ENCODE peak calls at places on chromosomes 13 and 19, in seven cellular contexts. I, T, F, H, O, L and C are unnamed samples.

GRCh38 chr13:49560270-49561063 is 24.9 kb downstream of the RCBTB1 start:
- DNase-seq in O (no peak), T (no peak), I (peak; percentile 15), H (peak; percentile 24), L (no peak), F (no peak), C (no peak)

GRCh38 chr13:97116754-97117153 is 105.4 kb upstream of the MBNL2 start:
- DNase-seq in H (no peak), L (peak; percentile 40), I (no peak), T (no peak), O (no peak), F (no peak), C (no peak)

GRCh38 chr13:74115138-74115537 is 19.1 kb downstream of the KLF12 start:
- DNase-seq in H (peak; percentile 52), F (no peak), T (no peak), O (peak; percentile 46), I (no peak), L (no peak), C (no peak)

GRCh38 chr19:39194832-39195542 is 1.8 kb upstream of the NCCRP1 start:
- DNase-seq in F (no peak), O (no peak), I (no peak), T (no peak), L (no peak), H (no peak), C (no peak)

GRCh38 chr19:39438270-39438934 is 2.7 kb upstream of the RPS16 start:
- DNase-seq in F (no peak), L (no peak), O (no peak), T (no peak), I (no peak), H (no peak), C (no peak)

GRCh38 chr13:77176350-77176749 is 149.4 kb upstream of the FBXL3 start:
- DNase-seq in F (no peak), L (no peak), O (peak; percentile 17), I (no peak), T (no peak), H (no peak), C (no peak)

GRCh38 chr13:100347941-100348340 is 240.6 kb downstream of the GGACT start:
- DNase-seq in O (no peak), T (no peak), I (no peak), H (no peak), L (no peak), F (no peak), C (no peak)

GRCh38 chr13:110942248-110942981 is 27.5 kb upstream of the ANKRD10 start:
- DNase-seq in T (no peak), H (no peak), O (no peak), F (no peak), L (no peak), I (no peak), C (no peak)

GRCh38 chr19:15159251-15159650 is 41.5 kb downstream of the NOTCH3 start:
- DNase-seq in F (no peak), T (no peak), O (no peak), H (no peak), L (no peak), I (no peak), C (no peak)

GRCh38 chr19:15166700-15167099 is 34.1 kb downstream of the NOTCH3 start:
- DNase-seq in H (no peak), I (no peak), T (no peak), F (no peak), O (no peak), L (no peak), C (no peak)

GRCh38 chr19:15156391-15156790 is 44.4 kb downstream of the NOTCH3 start:
- DNase-seq in O (no peak), H (no peak), L (no peak), I (no peak), F (no peak), T (no peak), C (no peak)

DNA sequence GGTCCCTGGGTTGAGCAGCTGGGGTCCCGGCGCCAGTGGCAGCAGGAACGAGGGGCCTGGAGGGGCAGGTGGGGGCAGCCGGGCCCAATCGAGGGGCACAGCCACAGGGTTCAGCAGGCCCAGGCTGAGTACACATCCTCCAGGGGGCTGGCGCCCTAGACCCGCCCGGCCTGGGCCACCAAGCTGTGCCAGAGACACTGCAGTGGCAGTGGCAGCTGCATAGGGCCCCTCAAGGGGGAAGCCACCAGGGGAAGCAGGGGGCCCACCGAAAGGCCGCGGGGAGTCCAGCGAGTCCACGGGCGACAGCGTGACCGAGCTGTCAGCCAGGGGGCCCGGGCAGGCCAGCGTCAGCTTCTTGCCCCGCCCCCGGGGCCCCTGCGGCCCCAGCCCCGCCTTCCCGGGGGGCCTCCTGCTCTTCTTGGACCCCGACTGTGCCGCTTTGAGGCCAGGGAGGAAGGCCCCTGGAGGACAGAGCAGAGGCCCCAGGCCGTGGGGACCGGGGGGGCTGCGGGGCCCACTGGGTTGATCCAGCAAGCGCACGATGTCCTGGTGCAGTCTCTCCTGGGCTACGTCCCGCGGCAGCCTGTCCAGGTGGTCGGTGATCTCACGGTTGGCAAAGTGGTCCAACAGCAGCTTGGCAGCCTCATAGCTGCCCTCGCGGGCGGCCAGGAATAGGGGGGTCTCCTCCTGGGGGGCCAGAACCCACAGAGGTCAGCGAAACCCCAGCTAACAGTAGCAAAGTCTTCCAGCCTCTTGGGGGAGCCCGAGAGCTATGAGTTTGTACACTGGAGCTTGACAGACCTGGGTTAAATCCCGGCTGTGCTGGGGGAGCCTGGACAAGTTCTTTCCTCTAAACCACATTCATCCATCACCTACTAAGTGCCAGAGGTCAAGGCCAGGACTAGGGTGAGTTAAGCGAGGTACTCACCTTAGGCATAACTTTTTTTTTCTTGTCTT is 39.5 kb downstream of the NOTCH3 start:
- DNase-seq in F (peak; percentile 42), I (no peak), T (no peak), O (no peak), L (no peak), H (no peak), C (no peak)
- TF ChIP-seq CTCF in F (peak; percentile 27), I (peak; percentile 15), T (no peak), O (peak; percentile 22), L (no peak), H (peak; percentile 49), C (no peak)

GRCh38 chr19:46849610-46850009 is 1.0 kb downstream of the AP2S1 start:
- DNase-seq in O (no peak), H (no peak), I (no peak), F (peak; percentile 43), T (no peak), L (no peak), C (no peak)

GRCh38 chr19:46848389-46848788 is 2.3 kb downstream of the AP2S1 start:
- DNase-seq in T (no peak), F (no peak), H (no peak), O (no peak), L (no peak), I (no peak), C (no peak)

GRCh38 chr19:46847528-46847927 is 3.1 kb downstream of the AP2S1 start:
- DNase-seq in H (no peak), T (no peak), L (no peak), O (no peak), I (no peak), F (no peak), C (no peak)

GRCh38 chr19:46852830-46853229 is 2.2 kb upstream of the AP2S1 start:
- DNase-seq in H (no peak), O (no peak), T (no peak), I (no peak), L (no peak), F (no peak), C (no peak)

DNA sequence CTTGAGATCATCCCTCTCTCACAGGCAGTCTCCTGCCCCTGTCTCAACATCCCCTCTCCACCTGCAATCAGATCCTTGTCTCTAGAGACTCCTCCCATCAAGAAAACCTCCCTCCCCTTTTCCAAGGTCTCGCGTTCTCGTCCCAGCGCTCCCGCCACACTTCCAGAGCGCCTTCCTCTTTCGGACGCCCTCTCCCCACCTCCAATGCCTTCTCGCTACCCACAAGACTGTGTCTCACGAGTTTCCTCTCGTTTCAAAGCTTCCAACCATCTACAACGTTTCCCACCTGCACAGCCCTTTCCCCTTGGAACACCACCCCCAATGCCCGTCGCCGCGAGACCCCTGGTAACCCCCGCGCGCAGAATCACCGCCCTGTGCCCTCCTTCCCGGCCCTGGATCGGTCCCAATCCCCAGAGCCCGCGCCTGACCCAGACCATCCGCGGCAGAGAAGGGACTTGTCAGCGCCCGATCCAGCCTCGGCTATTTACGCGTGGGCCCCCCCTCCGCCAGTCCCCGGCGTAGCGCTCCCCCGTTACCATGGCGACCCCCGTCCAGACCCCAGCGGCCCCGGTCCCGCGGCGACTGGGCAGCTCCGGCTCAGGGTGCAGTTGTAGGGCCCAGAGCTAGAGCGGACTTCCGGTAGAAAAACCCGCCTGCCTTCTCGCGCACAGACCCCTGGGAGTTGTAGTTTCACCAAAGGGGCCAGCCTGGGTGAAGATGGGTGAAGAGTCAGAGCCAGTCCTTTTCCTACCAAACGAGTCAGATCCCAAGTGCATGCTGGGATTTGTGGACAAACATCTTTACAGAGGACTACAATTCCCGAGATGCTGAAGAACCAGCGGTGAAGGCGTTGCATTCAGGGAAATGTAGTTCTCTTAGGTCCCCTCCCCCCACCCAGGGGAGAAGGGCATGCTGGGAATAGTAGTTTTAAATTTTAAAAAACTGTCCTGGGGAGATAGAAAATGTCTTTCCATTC is at the start of gene AP2S1:
- DNase-seq in I (peak; percentile 97), F (peak; percentile 94), O (peak; percentile 95), H (peak; percentile 96), T (peak; percentile 93), L (peak; percentile 96), C (peak; percentile 94)
- TF ChIP-seq CTCF in I (no peak), F (no peak), O (no peak), H (no peak), T (no peak), L (no peak), C (no peak)

GRCh38 chr19:17420267-17420924 is 549 bp downstream of the MVB12A start:
- DNase-seq in L (no peak), O (no peak), H (no peak), F (peak; percentile 55), I (peak; percentile 51), T (peak; percentile 55), C (peak; percentile 37)
- TF ChIP-seq CTCF in L (no peak), O (peak; percentile 29), H (no peak), F (no peak), I (no peak), T (no peak), C (no peak)

GRCh38 chr19:6312018-6312417 is 21.4 kb downstream of the ACER1 start:
- DNase-seq in L (no peak), O (no peak), I (no peak), F (no peak), H (no peak), T (no peak), C (no peak)
- TF ChIP-seq CTCF in L (no peak), O (no peak), I (no peak), F (no peak), H (no peak), T (no peak), C (no peak)

DNA sequence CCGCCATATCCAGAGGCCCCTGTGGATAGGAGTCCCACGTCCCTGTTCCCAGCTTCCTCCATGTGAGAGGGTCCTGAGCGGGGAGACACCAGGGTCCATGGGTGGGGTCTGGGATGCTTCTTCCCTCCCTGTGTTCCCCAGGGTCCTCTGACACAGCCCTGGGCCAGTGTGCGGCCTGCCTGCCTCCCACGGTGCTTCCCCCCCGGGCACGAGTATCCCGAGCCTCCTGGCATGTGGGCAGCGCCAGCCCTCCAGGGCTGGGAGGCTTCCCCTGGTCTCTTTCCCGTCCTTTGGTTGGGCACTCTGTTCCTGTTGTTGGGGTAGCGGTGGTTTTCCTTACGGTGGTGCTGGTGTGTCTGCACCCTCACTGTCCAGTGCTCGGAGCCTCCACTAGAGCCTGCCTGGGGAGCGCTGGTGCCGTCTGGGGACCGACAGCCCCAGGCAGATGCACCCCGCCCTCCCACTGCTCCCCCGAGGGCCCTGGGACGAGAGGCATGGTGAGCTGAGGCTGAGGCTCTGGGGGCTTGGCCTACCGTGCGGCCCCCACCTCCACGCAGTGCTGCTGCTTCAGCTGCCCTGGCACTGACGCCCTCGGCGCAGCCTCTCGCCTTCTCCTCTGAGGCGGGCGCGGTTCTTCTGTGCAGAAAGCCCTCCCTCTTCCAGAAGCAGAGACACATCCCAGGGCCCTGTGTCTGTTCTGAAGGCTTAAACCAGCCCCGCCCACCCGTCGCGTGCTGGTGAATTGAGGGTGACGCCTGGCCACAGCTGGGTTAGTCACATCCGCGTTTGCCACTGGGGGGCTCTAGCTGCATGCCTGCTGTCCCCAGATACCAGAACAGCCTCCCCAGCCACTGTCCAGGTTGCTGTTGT is 27.9 kb downstream of the PLEKHJ1 start:
- DNase-seq in I (peak; percentile 63), L (no peak), H (peak; percentile 49), T (no peak), O (no peak), F (peak; percentile 68), C (peak; percentile 56)
- TF ChIP-seq CTCF in I (no peak), L (no peak), H (peak; percentile 35), T (no peak), O (peak; percentile 36), F (no peak), C (no peak)